ENCODE peak calls at places on chromosomes 6 and 20, in six cellular contexts. H, W, L, M, Z and F are unnamed samples.

GRCh38 chr20:39124064-39124463 is 161.9 kb downstream of the DHX35 start:
- DNase-seq in H (no peak), W (no peak), L (no peak), M (no peak), Z (no peak), F (no peak)

GRCh38 chr20:35468671-35469334 is 13.4 kb downstream of the CEP250 start:
- DNase-seq in H (no peak), W (no peak), L (no peak), M (no peak), Z (no peak), F (no peak)

GRCh38 chr20:17835240-17835940 is 133.2 kb downstream of the SNX5 start:
- DNase-seq in H (no peak), W (peak; percentile 51), L (no peak), M (no peak), Z (no peak), F (no peak)

GRCh38 chr20:63403403-63404105 is 42.4 kb upstream of the CHRNA4 start:
- DNase-seq in H (no peak), W (no peak), L (no peak), M (no peak), Z (no peak), F (no peak)

GRCh38 chr20:47985092-47985850 is 200.0 kb upstream of the SULF2 start:
- DNase-seq in H (peak; percentile 34), W (no peak), L (no peak), M (no peak), Z (no peak), F (no peak)

GRCh38 chr20:38073307-38074010 is 39.9 kb downstream of the RPRD1B start:
- DNase-seq in H (no peak), W (peak; percentile 55), L (no peak), M (peak; percentile 49), Z (peak; percentile 46), F (peak; percentile 46)

GRCh38 chr6:157221049-157221816 is 102.1 kb downstream of the TMEM242 start:
- DNase-seq in H (peak; percentile 87), W (peak; percentile 42), L (peak; percentile 19), M (peak; percentile 90), Z (peak; percentile 88), F (peak; percentile 88)

GRCh38 chr20:51211191-51211590 is 188.3 kb upstream of the KCNG1 start:
- DNase-seq in H (no peak), W (no peak), L (no peak), M (no peak), Z (no peak), F (no peak)

GRCh38 chr6:81987293-81987692 is 234.8 kb upstream of the TENT5A start:
- DNase-seq in H (no peak), W (no peak), L (no peak), M (no peak), Z (no peak), F (no peak)

GRCh38 chr6:136077834-136078576 is 172.1 kb downstream of the MTFR2 start:
- DNase-seq in H (no peak), W (peak; percentile 2), L (no peak), M (no peak), Z (no peak), F (no peak)

GRCh38 chr20:34269996-34270627 is 28.9 kb downstream of the ASIP start:
- DNase-seq in H (no peak), W (no peak), L (no peak), M (no peak), Z (no peak), F (no peak)

GRCh38 chr6:35024601-35025054 is 116.5 kb downstream of the TCP11 start:
- DNase-seq in H (no peak), W (peak; percentile 8), L (no peak), M (no peak), Z (no peak), F (no peak)

GRCh38 chr20:57980526-57980925 is 247.9 kb downstream of the ANKRD60 start:
- DNase-seq in H (no peak), W (no peak), L (no peak), M (no peak), Z (no peak), F (no peak)

GRCh38 chr6:143607168-143607567 is 70.6 kb upstream of the PHACTR2 start:
- DNase-seq in H (no peak), W (no peak), L (no peak), M (no peak), Z (no peak), F (no peak)

GRCh38 chr20:24698706-24699206 is 229.3 kb downstream of the SYNDIG1 start:
- DNase-seq in H (no peak), W (no peak), L (no peak), M (no peak), Z (peak; percentile 9), F (no peak)

GRCh38 chr20:41218466-41218865 is 81.1 kb downstream of the PLCG1 start:
- DNase-seq in H (no peak), W (no peak), L (no peak), M (no peak), Z (no peak), F (no peak)

GRCh38 chr20:15475483-15475882 is 1097.8 kb downstream of the KIF16B start:
- DNase-seq in H (no peak), W (no peak), L (peak; percentile 20), M (no peak), Z (no peak), F (no peak)

GRCh38 chr20:23254034-23254433 is 96.6 kb upstream of the NXT1 start:
- DNase-seq in H (no peak), W (no peak), L (no peak), M (no peak), Z (no peak), F (no peak)

GRCh38 chr6:6775074-6775473 is 186.6 kb downstream of the LY86 start:
- DNase-seq in H (no peak), W (no peak), L (no peak), M (no peak), Z (no peak), F (no peak)

GRCh38 chr6:17932362-17932852 is 55.0 kb downstream of the KIF13A start:
- DNase-seq in H (no peak), W (no peak), L (no peak), M (no peak), Z (no peak), F (no peak)

GRCh38 chr20:16488086-16488485 is 85.2 kb downstream of the KIF16B start:
- DNase-seq in H (no peak), W (no peak), L (no peak), M (no peak), Z (no peak), F (no peak)

GRCh38 chr6:139531716-139532115 is 157.3 kb upstream of the CITED2 start:
- DNase-seq in H (no peak), W (no peak), L (no peak), M (no peak), Z (no peak), F (no peak)

GRCh38 chr6:100116409-100117194 is 122.6 kb upstream of the MCHR2 start:
- DNase-seq in H (peak; percentile 43), W (peak; percentile 56), L (no peak), M (peak; percentile 32), Z (peak; percentile 26), F (peak; percentile 28)

GRCh38 chr6:163764565-163764964 is 350.0 kb downstream of the QKI start:
- DNase-seq in H (no peak), W (no peak), L (no peak), M (no peak), Z (no peak), F (no peak)

GRCh38 chr6:168165373-168165772 is 86.4 kb upstream of the FRMD1 start:
- DNase-seq in H (no peak), W (no peak), L (no peak), M (no peak), Z (no peak), F (no peak)

GRCh38 chr6:168161371-168161750 is 82.3 kb upstream of the FRMD1 start:
- DNase-seq in H (no peak), W (no peak), L (no peak), M (no peak), Z (no peak), F (no peak)

GRCh38 chr6:168162366-168162765 is 83.4 kb upstream of the FRMD1 start:
- DNase-seq in H (no peak), W (no peak), L (no peak), M (no peak), Z (no peak), F (no peak)

GRCh38 chr6:168164462-168165061 is 85.5 kb upstream of the FRMD1 start:
- DNase-seq in H (no peak), W (no peak), L (no peak), M (no peak), Z (no peak), F (no peak)

DNA sequence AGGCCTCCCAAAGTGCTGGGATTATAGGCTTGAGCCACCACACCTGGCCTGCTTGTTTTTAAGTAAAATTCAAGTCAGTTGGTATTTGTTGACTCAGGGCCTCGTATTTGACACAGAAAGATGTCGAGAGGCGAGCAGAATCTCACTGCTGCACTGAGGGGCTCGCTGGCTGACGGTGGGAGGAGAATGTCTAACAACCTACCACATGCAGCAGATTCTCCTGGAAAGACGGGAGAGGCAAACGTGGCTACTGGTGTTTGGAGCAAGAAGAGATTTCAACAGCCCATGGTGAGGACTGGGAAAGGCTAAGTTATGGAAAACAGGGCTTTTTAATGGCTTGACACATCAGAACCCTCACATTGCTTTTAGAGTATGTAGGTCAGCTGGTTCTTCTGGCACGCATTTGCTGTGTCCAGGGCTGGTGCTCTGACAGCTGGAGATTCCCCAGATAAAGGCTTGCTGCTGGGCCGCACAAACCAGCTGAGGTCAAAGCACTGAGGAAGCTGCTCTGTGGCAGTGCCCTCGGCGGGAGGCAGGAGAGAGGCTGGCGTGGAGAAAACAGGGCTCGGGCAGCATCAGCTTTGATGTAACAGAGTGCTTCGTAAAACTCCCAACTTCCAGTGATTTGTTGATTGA is 84.2 kb upstream of the FRMD1 start:
- DNase-seq in H (no peak), W (no peak), L (no peak), M (no peak), Z (no peak), F (no peak)
- TF ChIP-seq CTCF in H (no peak), W (no peak), L (no peak), M (no peak), Z (no peak), F (no peak)

DNA sequence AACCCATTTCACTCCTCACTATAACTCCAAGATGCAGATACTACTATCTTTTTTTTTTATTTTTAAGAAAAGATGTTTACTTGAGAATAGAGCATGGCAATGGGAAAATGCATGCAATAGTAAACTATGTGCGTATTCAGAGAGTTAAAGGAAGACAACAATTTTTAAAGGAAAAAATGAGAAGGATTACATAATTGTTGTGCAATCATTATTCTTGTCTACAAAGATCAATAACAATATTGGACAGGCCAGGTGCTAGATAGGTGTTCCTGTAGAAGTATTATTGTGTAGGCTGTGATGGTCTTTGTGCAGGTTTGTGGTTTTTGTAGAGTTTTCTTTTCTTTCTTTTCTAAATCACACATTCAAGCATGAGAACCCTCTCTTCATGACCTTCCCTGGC is 20.6 kb downstream of the CYP39A1 start:
- DNase-seq in H (no peak), W (no peak), L (no peak), M (no peak), Z (no peak), F (no peak)
- TF ChIP-seq CTCF in H (no peak), W (no peak), L (no peak), M (no peak), Z (no peak), F (no peak)

DNA sequence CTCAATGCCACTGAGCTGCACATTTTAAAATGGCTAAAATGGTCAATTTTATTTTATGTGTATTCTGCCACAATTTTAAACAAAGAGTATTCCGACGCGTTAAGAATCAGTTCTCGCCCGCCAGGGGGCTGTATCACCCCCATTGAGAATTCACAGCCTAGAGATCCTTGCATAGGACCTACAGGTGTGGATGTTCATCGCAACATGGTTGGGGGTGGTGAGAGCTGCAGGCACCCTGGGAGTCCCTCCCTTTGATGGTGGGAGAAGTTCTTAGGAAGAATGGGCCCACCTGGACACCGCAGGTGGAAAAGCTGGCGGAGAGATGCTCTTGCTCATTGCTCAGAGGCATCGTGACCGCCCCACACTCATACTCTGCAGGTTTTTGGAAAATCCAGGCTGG is 63.5 kb downstream of the SLC2A10 start:
- DNase-seq in H (peak; percentile 31), W (no peak), L (no peak), M (no peak), Z (no peak), F (no peak)
- TF ChIP-seq CTCF in H (peak; percentile 31), W (peak; percentile 45), L (no peak), M (no peak), Z (no peak), F (no peak)

GRCh38 chr6:72084992-72085569 is 198.7 kb downstream of the RIMS1 start:
- DNase-seq in H (no peak), W (no peak), L (no peak), M (peak; percentile 18), Z (no peak), F (peak; percentile 4)
- TF ChIP-seq CTCF in H (peak; percentile 22), W (peak; percentile 49), L (peak; percentile 14), M (peak; percentile 14), Z (peak; percentile 25), F (peak; percentile 4)